ENCODE peak calls at places on chromosomes 12 and 14, in four cellular contexts. F is left ventricle myocardium inferior, B is ovary, Y is Peyer's patch. W is an unnamed sample.

GRCh38 chr12:117986705-117987469 is 18.1 kb upstream of the KSR2 start:
- DNase-seq in F (no peak), B (no peak), Y (no peak), W (no peak)

GRCh38 chr12:62328296-62328921 is 68.2 kb downstream of the USP15 start:
- DNase-seq in F (no peak), B (no peak), Y (no peak), W (no peak)

GRCh38 chr12:7112041-7112440 is 3.0 kb upstream of the C1RL start:
- DNase-seq in F (no peak), B (no peak), Y (no peak), W (no peak)

GRCh38 chr14:103084021-103084919 is at the start of gene LBHD2:
- DNase-seq in F (no peak), B (no peak), Y (no peak), W (no peak)

GRCh38 chr14:86574026-86574777 is 1044.3 kb downstream of the FLRT2 start:
- DNase-seq in F (no peak), B (no peak), Y (no peak), W (no peak)

GRCh38 chr14:101176535-101177205 is 273.1 kb upstream of the RTL1 start:
- DNase-seq in F (no peak), B (no peak), Y (no peak), W (no peak)

GRCh38 chr12:24901975-24902461 is 46.9 kb downstream of the BCAT1 start:
- DNase-seq in F (no peak), B (no peak), Y (no peak), W (no peak)

GRCh38 chr14:30312214-30312613 is 246.7 kb upstream of the G2E3 start:
- DNase-seq in F (no peak), B (no peak), Y (no peak), W (no peak)

GRCh38 chr12:21073129-21073528 is 57.9 kb upstream of the SLCO1B1 start:
- DNase-seq in F (no peak), B (no peak), Y (no peak), W (no peak)

GRCh38 chr14:90114554-90114953 is 52.8 kb downstream of the KCNK13 start:
- DNase-seq in F (no peak), B (no peak), Y (no peak), W (no peak)

GRCh38 chr14:58270628-58271027 is 26.0 kb downstream of the PSMA3 start:
- DNase-seq in F (no peak), B (no peak), Y (no peak), W (no peak)

GRCh38 chr14:101229666-101230065 is 326.1 kb upstream of the RTL1 start:
- DNase-seq in F (no peak), B (no peak), Y (no peak), W (peak; percentile 17)

GRCh38 chr12:11749943-11750690 is 100.6 kb downstream of the ETV6 start:
- DNase-seq in F (peak; percentile 26), B (no peak), Y (no peak), W (no peak)

GRCh38 chr12:53712059-53712643 is 15.1 kb downstream of the CALCOCO1 start:
- DNase-seq in F (no peak), B (no peak), Y (no peak), W (no peak)

GRCh38 chr12:113056381-113056630 is 224 bp upstream of the DTX1 start:
- DNase-seq in F (no peak), B (no peak), Y (no peak), W (no peak)

GRCh38 chr12:39368891-39369290 is 74.0 kb downstream of the KIF21A start:
- DNase-seq in F (no peak), B (no peak), Y (no peak), W (no peak)

GRCh38 chr14:62301076-62301475 is 538.9 kb downstream of the SNAPC1 start:
- DNase-seq in F (no peak), B (no peak), Y (no peak), W (no peak)

GRCh38 chr12:94815958-94816357 is 165.6 kb upstream of the TMCC3 start:
- DNase-seq in F (no peak), B (no peak), Y (peak; percentile 21), W (no peak)

GRCh38 chr12:97968641-97969171 is 506.1 kb downstream of the RMST start:
- DNase-seq in F (no peak), B (no peak), Y (no peak), W (no peak)

GRCh38 chr12:88665051-88665450 is 84.8 kb upstream of the KITLG start:
- DNase-seq in F (no peak), B (no peak), Y (no peak), W (no peak)

GRCh38 chr12:66900616-66901015 is 221.7 kb upstream of the GRIP1 start:
- DNase-seq in F (no peak), B (no peak), Y (no peak), W (no peak)

GRCh38 chr14:94775082-94775874 is 5.4 kb upstream of the GSC start:
- DNase-seq in F (no peak), B (no peak), Y (no peak), W (no peak)

GRCh38 chr12:100801335-100801734 is 6.8 kb downstream of the ANO4 start:
- DNase-seq in F (no peak), B (no peak), Y (no peak), W (no peak)

GRCh38 chr14:35385042-35385839 is 19.3 kb downstream of the NFKBIA start:
- DNase-seq in F (peak; percentile 87), B (peak; percentile 88), Y (no peak), W (peak; percentile 85)

GRCh38 chr14:54767139-54767431 is 135.5 kb downstream of the GCH1 start:
- DNase-seq in F (no peak), B (no peak), Y (no peak), W (no peak)
- H3K36me3 ChIP-seq in F (peaks cover 30% of the 10 kb centered on the region), B (no peaks in the 10 kb centered on the region), Y (no peaks in the 10 kb centered on the region), W (peaks cover 49% of the 10 kb centered on the region)

DNA sequence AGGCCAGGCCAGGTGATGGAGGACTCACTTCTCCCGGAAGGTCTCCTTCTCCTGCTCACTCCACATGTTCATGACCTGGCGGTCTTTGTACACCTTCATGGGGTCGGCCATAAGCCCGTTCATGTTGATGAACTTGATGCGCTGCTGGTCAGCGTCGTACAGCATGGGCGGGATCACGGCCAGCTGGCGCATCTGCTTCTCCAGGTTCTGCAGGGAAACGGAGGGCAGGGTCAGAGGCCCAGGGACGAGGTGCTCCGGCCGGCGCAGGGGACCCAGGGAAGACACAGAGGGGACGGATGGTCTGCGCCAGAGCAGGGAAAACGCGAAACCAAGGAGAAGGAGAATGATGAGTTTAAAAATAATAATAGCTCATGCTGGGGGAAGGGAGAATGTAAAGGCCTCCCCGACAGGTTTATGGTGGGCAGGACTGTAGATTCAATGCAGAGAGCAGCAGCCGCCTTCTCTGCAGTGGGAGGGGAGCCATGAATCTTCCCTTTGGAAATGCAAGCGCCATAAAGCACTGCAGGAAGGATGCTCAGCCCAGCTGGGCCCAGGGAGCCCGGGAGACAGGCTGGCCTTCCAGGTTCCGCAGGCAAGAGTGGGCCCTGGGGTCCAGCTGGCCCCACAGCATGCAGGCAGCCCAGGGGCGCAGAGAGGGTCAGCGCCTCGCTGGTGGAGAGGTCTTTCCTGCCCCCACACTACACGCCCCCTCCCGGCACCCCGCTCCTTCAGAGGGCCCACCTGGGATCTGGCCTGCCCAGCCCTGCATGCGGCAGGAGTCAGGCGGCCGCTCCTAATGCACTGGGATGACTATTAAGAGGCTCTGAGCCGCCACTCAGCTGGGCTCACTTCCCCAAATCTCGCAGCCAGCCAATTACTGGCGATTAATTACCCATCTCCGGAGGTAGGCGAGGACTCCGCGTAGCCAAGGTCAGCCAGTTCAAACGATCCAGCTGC is 132.0 kb downstream of the RFLNA start:
- DNase-seq in F (no peak), B (no peak), Y (no peak), W (no peak)
- H3K36me3 ChIP-seq in F (peaks cover 45% of the 10 kb centered on the region), B (no peaks in the 10 kb centered on the region), Y (no peaks in the 10 kb centered on the region), W (peaks cover 41% of the 10 kb centered on the region)

GRCh38 chr12:132740313-132740646 is 21.4 kb downstream of the ANKLE2 start:
- DNase-seq in F (no peak), B (no peak), Y (no peak), W (no peak)
- H3K36me3 ChIP-seq in F (peaks cover 93% of the 10 kb centered on the region), B (no peaks in the 10 kb centered on the region), Y (no peaks in the 10 kb centered on the region), W (peaks cover 24% of the 10 kb centered on the region)

GRCh38 chr14:99512110-99512449 is 30.9 kb downstream of the CCNK start:
- DNase-seq in F (no peak), B (no peak), Y (no peak), W (no peak)

GRCh38 chr14:99512571-99513182 is 31.5 kb downstream of the CCNK start:
- DNase-seq in F (no peak), B (no peak), Y (no peak), W (no peak)

GRCh38 chr14:99513946-99514551 is 32.8 kb downstream of the CCNK start:
- DNase-seq in F (no peak), B (no peak), Y (no peak), W (no peak)

GRCh38 chr14:99514552-99515300 is 33.5 kb downstream of the CCNK start:
- DNase-seq in F (no peak), B (no peak), Y (no peak), W (no peak)

DNA sequence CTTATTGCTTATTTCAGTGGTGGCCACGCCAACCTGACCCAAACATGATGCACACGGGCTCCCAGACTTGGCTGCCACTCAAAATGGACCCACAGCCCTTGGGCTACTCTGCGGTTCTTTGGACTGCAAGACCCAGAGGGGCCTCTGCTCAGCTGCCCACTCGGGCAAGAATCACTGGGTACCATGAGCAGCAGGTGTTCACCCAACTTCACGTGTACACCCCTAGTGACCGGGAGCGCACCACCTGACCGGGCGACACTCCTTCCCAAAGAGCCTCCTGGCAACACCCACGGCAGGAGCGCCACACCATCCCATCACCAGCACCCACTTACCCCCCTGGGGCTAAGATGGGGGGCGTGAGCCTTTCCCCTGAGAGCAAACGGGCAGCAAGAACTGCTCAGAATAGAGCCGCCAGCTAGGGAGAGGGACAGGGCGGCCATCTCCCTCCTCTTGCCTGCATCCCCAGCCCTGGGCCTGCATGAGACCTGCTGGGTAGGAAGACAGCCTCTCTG is 32.0 kb downstream of the CCNK start:
- DNase-seq in F (no peak), B (no peak), Y (no peak), W (peak; percentile 36)
- H3K36me3 ChIP-seq in F (peaks cover 60% of the 10 kb centered on the region), B (no peaks in the 10 kb centered on the region), Y (no peaks in the 10 kb centered on the region), W (no peaks in the 10 kb centered on the region)

GRCh38 chr12:128806573-128806972 is 17.2 kb downstream of the SLC15A4 start:
- DNase-seq in F (no peak), B (no peak), Y (no peak), W (peak; percentile 15)
- H3K36me3 ChIP-seq in F (peaks cover 56% of the 10 kb centered on the region), B (no peaks in the 10 kb centered on the region), Y (no peaks in the 10 kb centered on the region), W (peaks cover 38% of the 10 kb centered on the region)

GRCh38 chr12:124470806-124471205 is 96.6 kb downstream of the NCOR2 start:
- DNase-seq in F (no peak), B (no peak), Y (no peak), W (no peak)
- H3K36me3 ChIP-seq in F (peaks cover 67% of the 10 kb centered on the region), B (no peaks in the 10 kb centered on the region), Y (no peaks in the 10 kb centered on the region), W (peaks cover 42% of the 10 kb centered on the region)

GRCh38 chr12:55755246-55755645 is 12.3 kb downstream of the GDF11 start:
- DNase-seq in F (no peak), B (no peak), Y (no peak), W (no peak)
- H3K36me3 ChIP-seq in F (peaks cover 88% of the 10 kb centered on the region), B (no peaks in the 10 kb centered on the region), Y (no peaks in the 10 kb centered on the region), W (peaks cover 94% of the 10 kb centered on the region)